ENCODE peak calls at places on chromosomes 1 and 21, in seven cellular contexts. L, F, Z, D, Y, T and G are unnamed samples.

GRCh38 chr1:114152211-114153050 is 1.2 kb downstream of the SYT6 start:
- DNase-seq in L (peak), F (peak), Z (peak), D (peak), Y (peak), T (peak), G (peak)

GRCh38 chr1:214494706-214495105 is 56.7 kb downstream of the PTPN14 start:
- DNase-seq in L (no peak), F (no peak), Z (no peak), D (no peak), Y (no peak), T (no peak), G (peak)

GRCh38 chr1:221794079-221794670 is 52.3 kb upstream of the DUSP10 start:
- DNase-seq in L (no peak), F (no peak), Z (no peak), D (no peak), Y (no peak), T (no peak), G (no peak)

GRCh38 chr1:155053531-155054105 is 2.5 kb downstream of the ADAM15 start:
- DNase-seq in L (no peak), F (no peak), Z (no peak), D (no peak), Y (no peak), T (no peak), G (no peak)

GRCh38 chr1:226427131-226427530 is 19.2 kb upstream of the PARP1 start:
- DNase-seq in L (no peak), F (no peak), Z (no peak), D (no peak), Y (no peak), T (no peak), G (no peak)

GRCh38 chr1:52856026-52856425 is 13.5 kb downstream of the ZYG11A start:
- DNase-seq in L (no peak), F (no peak), Z (no peak), D (no peak), Y (no peak), T (no peak), G (no peak)

GRCh38 chr1:31745071-31745897 is 18.9 kb downstream of the ADGRB2 start:
- DNase-seq in L (no peak), F (peak), Z (peak), D (peak), Y (peak), T (no peak), G (peak)

GRCh38 chr1:197814306-197814705 is 39.0 kb upstream of the DENND1B start:
- DNase-seq in L (no peak), F (no peak), Z (no peak), D (no peak), Y (no peak), T (no peak), G (no peak)

GRCh38 chr1:209758360-209758759 is 2.5 kb downstream of the TRAF3IP3 start:
- DNase-seq in L (no peak), F (no peak), Z (no peak), D (no peak), Y (no peak), T (no peak), G (no peak)

GRCh38 chr1:183604048-183604808 is 14.0 kb upstream of the NCF2 start:
- DNase-seq in L (no peak), F (no peak), Z (peak), D (no peak), Y (peak), T (peak), G (no peak)

GRCh38 chr1:89149229-89149628 is 23.3 kb upstream of the GBP2 start:
- DNase-seq in L (no peak), F (peak), Z (peak), D (peak), Y (peak), T (no peak), G (peak)

GRCh38 chr21:32020551-32020950 is 147.7 kb downstream of the HUNK start:
- DNase-seq in L (no peak), F (no peak), Z (no peak), D (no peak), Y (no peak), T (no peak), G (no peak)

GRCh38 chr1:206735553-206736031 is 35.0 kb upstream of the IL19 start:
- DNase-seq in L (no peak), F (no peak), Z (no peak), D (no peak), Y (peak), T (no peak), G (no peak)

GRCh38 chr1:171480035-171480434 is 5.3 kb upstream of the PRRC2C start:
- DNase-seq in L (no peak), F (no peak), Z (no peak), D (no peak), Y (no peak), T (no peak), G (peak)

GRCh38 chr1:22681564-22682276 is 28.7 kb downstream of the C1QB start:
- DNase-seq in L (no peak), F (no peak), Z (no peak), D (no peak), Y (no peak), T (no peak), G (no peak)

GRCh38 chr21:37065561-37066177 is 7.2 kb downstream of the PIGP start:
- DNase-seq in L (no peak), F (no peak), Z (no peak), D (no peak), Y (no peak), T (no peak), G (no peak)

GRCh38 chr1:1430114-1430982 is 5.1 kb upstream of the VWA1 start:
- DNase-seq in L (no peak), F (peak), Z (peak), D (peak), Y (peak), T (no peak), G (peak)

GRCh38 chr21:40120944-40121575 is 253.8 kb downstream of the PCP4 start:
- DNase-seq in L (no peak), F (no peak), Z (no peak), D (no peak), Y (peak), T (no peak), G (no peak)

GRCh38 chr1:2312589-2313301 is 78.6 kb downstream of the MORN1 start:
- DNase-seq in L (no peak), F (no peak), Z (peak), D (no peak), Y (no peak), T (no peak), G (no peak)

GRCh38 chr1:117312453-117313138 is 54.7 kb upstream of the MAN1A2 start:
- DNase-seq in L (no peak), F (no peak), Z (no peak), D (no peak), Y (peak), T (no peak), G (no peak)

GRCh38 chr1:117928881-117929339 is 511 bp downstream of the GDAP2 start:
- DNase-seq in L (peak), F (peak), Z (peak), D (peak), Y (peak), T (peak), G (peak)

GRCh38 chr21:37407719-37408455 is 41.3 kb downstream of the DYRK1A start:
- DNase-seq in L (no peak), F (no peak), Z (no peak), D (no peak), Y (peak), T (no peak), G (no peak)

GRCh38 chr1:192153276-192153675 is 5.0 kb upstream of the RGS18 start:
- DNase-seq in L (no peak), F (no peak), Z (no peak), D (no peak), Y (peak), T (peak), G (no peak)

GRCh38 chr1:226990133-226990716 is 50.1 kb downstream of the COQ8A start:
- DNase-seq in L (no peak), F (peak), Z (peak), D (peak), Y (peak), T (no peak), G (peak)

GRCh38 chr1:167088746-167089417 is 1.3 kb downstream of the GPA33 start:
- DNase-seq in L (no peak), F (no peak), Z (no peak), D (no peak), Y (no peak), T (no peak), G (no peak)

GRCh38 chr1:182387566-182387965 is 4.0 kb downstream of the GLUL start:
- DNase-seq in L (no peak), F (no peak), Z (no peak), D (no peak), Y (no peak), T (no peak), G (no peak)